ENCODE peak calls at places on chromosomes 2 and 18, in ten cellular contexts. P is left lung; R is small intestine; Q is adrenal gland; F is Panc1; N is esophagus squamous epithelium; W is neural progenitor cell; V is CD4-positive, CD25-positive, alpha-beta regulatory T cell; M is mesendoderm; H is foreskin keratinocyte. U is an unnamed sample.

GRCh38 chr18:8260319-8260718 is 348.9 kb upstream of the RAB12 start:
- DNase-seq in F (no peak), W (no peak), N (no peak), V (no peak), P (no peak), Q (no peak), H (peak), R (no peak), M (peak), U (peak)

GRCh38 chr18:55688066-55688465 is 100.1 kb upstream of the TCF4 start:
- DNase-seq in F (no peak), R (no peak), Q (no peak), H (no peak), W (no peak), M (no peak), N (no peak), V (no peak), P (no peak), U (no peak)

GRCh38 chr2:212537311-212538155 is 1.1 kb downstream of the ERBB4 start:
- DNase-seq in H (no peak), P (peak), V (no peak), Q (no peak), F (no peak), R (no peak), W (peak), N (no peak), M (peak), U (no peak)

GRCh38 chr18:21242141-21243040 is at the start of gene GREB1L:
- DNase-seq in V (peak), Q (peak), H (no peak), F (no peak), N (no peak), R (peak), P (peak), W (peak), M (peak), U (no peak)

GRCh38 chr2:237218756-237219155 is 133.1 kb downstream of the COPS8 start:
- DNase-seq in N (no peak), H (no peak), V (no peak), R (no peak), P (no peak), W (no peak), Q (no peak), M (no peak), F (no peak), U (no peak)

GRCh38 chr2:66496680-66497420 is 61.9 kb downstream of the MEIS1 start:
- DNase-seq in W (no peak), H (no peak), P (no peak), R (no peak), F (no peak), V (no peak), M (peak), Q (no peak), N (no peak), U (no peak)

GRCh38 chr2:8974001-8974400 is 29.5 kb downstream of the MBOAT2 start:
- DNase-seq in P (no peak), N (no peak), F (no peak), H (no peak), V (no peak), M (no peak), R (no peak), W (no peak), Q (no peak), U (no peak)

GRCh38 chr18:10739152-10739551 is 213.3 kb downstream of the NAPG start:
- DNase-seq in V (no peak), P (no peak), Q (no peak), R (no peak), H (no peak), N (no peak), M (no peak), W (no peak), F (no peak), U (no peak)

GRCh38 chr2:238240761-238241711 is 1.2 kb upstream of the HES6 start:
- DNase-seq in M (peak), W (peak), N (no peak), V (no peak), R (peak), H (no peak), F (no peak), Q (peak), P (peak), U (no peak)

GRCh38 chr18:25231327-25231691 is 120.7 kb downstream of the ZNF521 start:
- DNase-seq in W (no peak), V (no peak), H (no peak), M (no peak), R (no peak), P (no peak), Q (no peak), N (no peak), F (no peak), U (no peak)

GRCh38 chr2:152407204-152407721 is 72.3 kb downstream of the FMNL2 start:
- DNase-seq in V (peak), M (peak), F (no peak), H (no peak), Q (peak), R (no peak), W (peak), P (peak), N (no peak), U (no peak)

GRCh38 chr2:236261452-236261851 is 2.8 kb downstream of the ASB18 start:
- DNase-seq in R (no peak), Q (no peak), V (no peak), F (no peak), N (no peak), M (no peak), P (no peak), W (no peak), H (no peak), U (no peak)

GRCh38 chr2:96824079-96824870 is 8.2 kb downstream of the CNNM3 start:
- DNase-seq in V (no peak), P (no peak), Q (no peak), R (peak), N (no peak), H (no peak), W (no peak), F (no peak), M (no peak), U (no peak)

GRCh38 chr2:52844701-52845423 is 922.7 kb upstream of the CHAC2 start:
- DNase-seq in Q (no peak), F (no peak), W (no peak), H (no peak), V (no peak), N (no peak), R (no peak), P (no peak), M (peak), U (no peak)

GRCh38 chr2:1688859-1689258 is 55.5 kb downstream of the PXDN start:
- DNase-seq in H (no peak), P (no peak), R (no peak), M (no peak), V (no peak), W (no peak), Q (no peak), N (no peak), F (no peak), U (no peak)

GRCh38 chr2:195658541-195658890 is 1.5 kb downstream of the SLC39A10 start:
- DNase-seq in Q (no peak), R (peak), H (peak), P (no peak), V (peak), F (peak), M (no peak), N (no peak), W (no peak), U (no peak)

GRCh38 chr18:27715751-27716150 is 461.2 kb downstream of the CDH2 start:
- DNase-seq in H (no peak), N (no peak), R (no peak), M (no peak), P (no peak), Q (no peak), V (no peak), W (no peak), F (no peak), U (no peak)

GRCh38 chr18:50757358-50757757 is 62.5 kb downstream of the MRO start:
- DNase-seq in N (no peak), H (no peak), V (no peak), W (no peak), Q (no peak), R (no peak), M (no peak), P (no peak), F (no peak), U (no peak)

GRCh38 chr2:8803658-8804379 is 33.6 kb downstream of the KIDINS220 start:
- DNase-seq in V (peak), H (peak), M (peak), P (peak), R (peak), N (no peak), F (peak), Q (no peak), W (no peak), U (peak)

GRCh38 chr2:133458280-133458679 is 110.0 kb downstream of the NCKAP5 start:
- DNase-seq in H (no peak), M (no peak), V (no peak), F (no peak), P (no peak), Q (no peak), N (no peak), W (no peak), R (no peak), U (no peak)

GRCh38 chr2:181790716-181791649 is 100.5 kb upstream of the ITPRID2 start:
- DNase-seq in N (no peak), Q (no peak), R (peak), M (peak), V (peak), W (no peak), H (peak), F (peak), P (no peak), U (peak)
- H3K27ac ChIP-seq in N (peak), Q (no peak), R (peak), M (peak), V (peak), W (no peak), H (peak), F (peak), P (no peak), U (peak)

DNA sequence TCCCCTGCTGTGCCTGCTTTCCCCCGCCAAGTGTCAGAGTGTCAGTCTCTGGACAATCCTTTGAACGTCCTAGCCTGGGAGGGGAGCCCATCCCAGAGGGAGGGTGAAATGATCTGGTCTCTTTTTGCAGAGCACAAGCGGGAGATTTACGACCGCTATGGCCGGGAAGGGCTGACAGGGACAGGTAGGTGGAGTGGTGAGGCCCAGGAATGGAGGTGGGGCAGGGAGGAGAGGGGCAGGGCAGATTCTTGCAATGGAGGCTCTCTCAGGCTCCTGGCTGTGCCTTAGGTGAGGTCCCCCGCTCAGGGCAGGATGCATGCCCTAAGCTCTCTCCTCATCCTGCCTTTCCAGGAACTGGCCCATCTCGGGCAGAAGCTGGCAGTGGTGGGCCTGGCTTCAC is 2.4 kb downstream of the DNAJB2 start:
- DNase-seq in V (no peak), M (peak), R (no peak), N (no peak), P (no peak), F (no peak), H (no peak), W (no peak), Q (no peak), U (no peak)
- H3K27ac ChIP-seq in V (no peak), M (no peak), R (no peak), N (peak), P (no peak), F (no peak), H (no peak), W (no peak), Q (no peak), U (no peak)

GRCh38 chr2:127085260-127085666 is 21.7 kb downstream of the BIN1 start:
- DNase-seq in P (peak), R (peak), H (peak), W (peak), N (no peak), Q (peak), F (no peak), V (peak), M (peak), U (no peak)
- H3K27ac ChIP-seq in P (peak), R (peak), H (no peak), W (no peak), N (peak), Q (peak), F (peak), V (peak), M (peak), U (no peak)

GRCh38 chr2:25671622-25672021 is 1.8 kb downstream of the DTNB start:
- DNase-seq in W (no peak), V (no peak), F (no peak), P (no peak), M (no peak), N (no peak), Q (no peak), R (no peak), H (no peak), U (no peak)

GRCh38 chr2:25669520-25669919 is 3.9 kb downstream of the DTNB start:
- DNase-seq in V (no peak), W (peak), F (no peak), Q (no peak), M (no peak), R (no peak), H (no peak), P (no peak), N (no peak), U (no peak)

GRCh38 chr2:25673170-25674002 is at the start of gene DTNB:
- DNase-seq in H (peak), N (peak), Q (peak), F (peak), W (peak), M (peak), P (peak), V (peak), R (peak), U (peak)

GRCh38 chr2:25674003-25674362 is 606 bp upstream of the DTNB start:
- DNase-seq in Q (no peak), R (no peak), F (no peak), M (no peak), V (no peak), P (no peak), H (no peak), W (peak), N (no peak), U (no peak)

DNA sequence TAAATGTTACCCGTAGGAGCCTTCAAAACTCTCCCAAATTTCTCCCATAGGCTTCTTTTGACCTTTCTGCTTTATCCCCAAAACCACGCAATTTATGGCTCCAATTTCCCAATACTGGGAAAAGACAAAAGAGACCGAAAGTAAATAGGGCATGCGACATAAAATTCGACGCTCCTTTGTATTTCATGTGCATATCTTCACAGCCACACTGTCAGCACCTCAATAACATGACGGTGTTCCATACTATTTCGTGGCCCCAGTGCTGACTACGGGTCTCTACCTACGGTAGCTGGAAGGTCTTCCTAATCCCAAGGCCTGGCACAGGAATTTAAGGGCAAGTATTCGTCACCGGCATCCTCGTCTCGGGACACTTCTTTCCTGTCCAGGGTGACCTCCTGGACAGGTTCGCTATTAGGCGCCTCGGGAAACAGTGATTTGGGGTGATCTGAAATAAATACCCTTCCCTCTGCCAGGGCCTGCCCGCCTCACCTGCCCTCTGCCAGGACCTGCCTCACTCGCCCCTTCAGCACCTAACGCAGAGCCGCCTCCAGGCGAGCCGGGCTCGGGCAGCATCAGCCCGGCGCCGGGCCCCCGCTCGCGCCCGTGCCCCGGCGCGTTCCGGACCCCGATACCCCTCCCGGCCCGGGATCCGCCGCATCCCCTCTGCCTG is 742 bp downstream of the DTNB start:
- DNase-seq in H (no peak), N (no peak), Q (peak), V (peak), M (peak), P (peak), R (peak), F (peak), W (peak), U (no peak)
- H3K27ac ChIP-seq in H (peak), N (peak), Q (peak), V (peak), M (peak), P (peak), R (peak), F (peak), W (peak), U (peak)

GRCh38 chr2:74531666-74532065 is 1.9 kb downstream of the HTRA2 start:
- DNase-seq in P (no peak), W (no peak), Q (no peak), V (no peak), N (no peak), R (no peak), F (no peak), H (no peak), M (no peak), U (no peak)
- H3K27ac ChIP-seq in P (no peak), W (no peak), Q (no peak), V (no peak), N (no peak), R (no peak), F (no peak), H (no peak), M (no peak), U (no peak)

U was measured in epithelial cell of prostate.